ENCODE peak calls at places on chromosomes 7 and 10, in ten cellular contexts. H, E, T, W, F, G, J, S, M and V are unnamed samples.

GRCh38 chr10:74824184-74825032 is 2.0 kb upstream of the KAT6B start:
- DNase-seq in H (no peak), E (no peak), T (no peak), W (peak), F (no peak), G (no peak), J (no peak), S (peak), M (peak), V (no peak)

GRCh38 chr7:130095812-130096211 is 25.5 kb downstream of the KLHDC10 start:
- DNase-seq in H (no peak), E (no peak), T (no peak), W (no peak), F (no peak), G (no peak), J (no peak), S (no peak), M (no peak), V (no peak)

GRCh38 chr7:53214463-53214862 is 179.0 kb downstream of the POM121L12 start:
- DNase-seq in H (no peak), E (no peak), T (no peak), W (no peak), F (no peak), G (no peak), J (no peak), S (no peak), M (no peak), V (no peak)

GRCh38 chr10:21572578-21572977 is 38.5 kb downstream of the MLLT10 start:
- DNase-seq in H (peak), E (peak), T (no peak), W (no peak), F (no peak), G (no peak), J (no peak), S (no peak), M (no peak), V (peak)

GRCh38 chr10:78948616-78949015 is 120.2 kb upstream of the ZMIZ1 start:
- DNase-seq in H (no peak), E (no peak), T (no peak), W (no peak), F (no peak), G (no peak), J (no peak), S (no peak), M (no peak), V (no peak)

GRCh38 chr7:41130021-41130420 is 572.9 kb downstream of the INHBA start:
- DNase-seq in H (no peak), E (no peak), T (no peak), W (no peak), F (no peak), G (no peak), J (no peak), S (no peak), M (no peak), V (no peak)

GRCh38 chr10:124589491-124590006 is 127.9 kb downstream of the LHPP start:
- DNase-seq in H (peak), E (peak), T (no peak), W (no peak), F (no peak), G (no peak), J (no peak), S (no peak), M (no peak), V (no peak)

GRCh38 chr7:54788664-54789063 is 29.7 kb upstream of the SEC61G start:
- DNase-seq in H (peak), E (peak), T (peak), W (peak), F (peak), G (peak), J (no peak), S (peak), M (no peak), V (peak)

GRCh38 chr10:64091889-64092288 is 570.7 kb downstream of the REEP3 start:
- DNase-seq in H (no peak), E (no peak), T (no peak), W (peak), F (no peak), G (peak), J (no peak), S (peak), M (no peak), V (peak)

GRCh38 chr10:624312-624604 is 65.2 kb downstream of the DIP2C start:
- DNase-seq in H (no peak), E (no peak), T (no peak), W (no peak), F (no peak), G (no peak), J (no peak), S (no peak), M (no peak), V (no peak)

GRCh38 chr10:3775671-3776551 is 9.1 kb downstream of the KLF6 start:
- DNase-seq in H (no peak), E (peak), T (peak), W (no peak), F (peak), G (peak), J (no peak), S (peak), M (no peak), V (peak)

GRCh38 chr10:112953075-112953501 is 3.0 kb downstream of the TCF7L2 start:
- DNase-seq in H (peak), E (peak), T (no peak), W (peak), F (peak), G (no peak), J (no peak), S (peak), M (no peak), V (no peak)

GRCh38 chr7:116167177-116167576 is 43.2 kb upstream of the TES start:
- DNase-seq in H (no peak), E (no peak), T (no peak), W (no peak), F (no peak), G (no peak), J (no peak), S (no peak), M (no peak), V (no peak)

GRCh38 chr10:13915710-13916109 is 328.9 kb downstream of the PRPF18 start:
- DNase-seq in H (peak), E (no peak), T (no peak), W (no peak), F (no peak), G (no peak), J (no peak), S (peak), M (no peak), V (no peak)

GRCh38 chr10:52232561-52233350 is 81.3 kb upstream of the DKK1 start:
- DNase-seq in H (peak), E (no peak), T (no peak), W (peak), F (peak), G (peak), J (no peak), S (no peak), M (no peak), V (peak)
- H3K4me3 ChIP-seq in H (no peak), E (peak), T (peak), W (peak), F (peak), G (peak), J (peak), S (peak), M (no peak), V (peak)

GRCh38 chr10:120229641-120230040 is 227.4 kb upstream of the PLPP4 start:
- DNase-seq in H (no peak), E (no peak), T (no peak), W (no peak), F (no peak), G (no peak), J (no peak), S (no peak), M (no peak), V (no peak)
- TF ChIP-seq CTCF in H (no peak), E (no peak), T (no peak), W (no peak), F (no peak), G (no peak), J (no peak), S (no peak), M (no peak), V (no peak)

GRCh38 chr7:2923886-2924574 is 79.9 kb upstream of the GNA12 start:
- DNase-seq in H (no peak), E (no peak), T (no peak), W (no peak), F (no peak), G (no peak), J (no peak), S (no peak), M (no peak), V (no peak)

GRCh38 chr7:2926898-2927405 is 82.8 kb upstream of the GNA12 start:
- DNase-seq in H (no peak), E (no peak), T (no peak), W (no peak), F (no peak), G (no peak), J (peak), S (no peak), M (no peak), V (no peak)

GRCh38 chr7:2923291-2923781 is 79.2 kb upstream of the GNA12 start:
- DNase-seq in H (no peak), E (no peak), T (no peak), W (no peak), F (no peak), G (no peak), J (no peak), S (no peak), M (no peak), V (no peak)

GRCh38 chr7:2926120-2926897 is 82.2 kb upstream of the GNA12 start:
- DNase-seq in H (no peak), E (no peak), T (no peak), W (no peak), F (no peak), G (no peak), J (peak), S (no peak), M (no peak), V (no peak)

GRCh38 chr7:2924866-2925840 is 81.0 kb upstream of the GNA12 start:
- DNase-seq in H (no peak), E (no peak), T (no peak), W (no peak), F (no peak), G (no peak), J (peak), S (no peak), M (no peak), V (no peak)
- H3K4me3 ChIP-seq in H (no peak), E (no peak), T (no peak), W (no peak), F (no peak), G (no peak), J (no peak), S (no peak), M (no peak), V (no peak)

GRCh38 chr10:132157101-132157500 is 29.6 kb upstream of the DPYSL4 start:
- DNase-seq in H (no peak), E (no peak), T (no peak), W (no peak), F (no peak), G (no peak), J (no peak), S (no peak), M (no peak), V (no peak)
- TF ChIP-seq CTCF in H (no peak), E (no peak), T (no peak), W (no peak), F (no peak), G (no peak), J (no peak), S (no peak), M (no peak), V (no peak)

DNA sequence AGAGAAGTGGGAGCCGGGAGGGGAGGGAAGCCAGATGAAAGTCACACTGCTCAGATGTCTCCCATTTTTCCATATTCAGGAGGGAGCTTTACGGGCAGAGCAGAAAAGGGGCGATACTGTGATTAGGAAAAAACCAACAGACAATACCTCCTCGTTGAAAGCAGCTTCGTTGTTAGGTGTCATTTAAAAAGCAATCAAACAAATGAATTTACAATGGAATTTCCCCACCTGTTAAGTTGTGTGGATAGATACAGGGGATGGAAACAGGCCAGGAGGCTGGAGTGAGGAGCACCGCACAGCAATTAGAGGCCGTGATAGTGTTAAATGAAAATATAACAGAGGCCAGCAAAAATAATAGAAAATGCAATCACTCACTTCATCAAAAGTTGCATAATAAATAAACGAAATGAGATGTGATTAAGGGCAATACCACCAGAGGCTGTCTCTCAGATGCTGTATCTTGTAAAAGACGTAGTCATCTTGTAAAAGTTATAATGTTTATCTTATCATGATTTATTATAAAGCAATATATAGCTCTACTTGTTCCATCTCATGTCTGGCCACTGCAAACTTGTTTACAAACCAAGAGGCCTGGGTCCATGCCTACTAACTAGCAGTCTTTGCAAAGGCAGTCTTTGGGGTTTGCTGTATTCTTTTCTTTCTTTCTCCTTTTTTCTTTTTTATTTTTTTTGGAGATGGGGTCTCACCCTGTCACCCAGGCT is 272.4 kb downstream of the GATA3 start:
- DNase-seq in H (no peak), E (no peak), T (no peak), W (no peak), F (no peak), G (no peak), J (no peak), S (no peak), M (no peak), V (no peak)
- H3K4me3 ChIP-seq in H (no peak), E (no peak), T (no peak), W (no peak), F (no peak), G (no peak), J (no peak), S (no peak), M (no peak), V (no peak)

DNA sequence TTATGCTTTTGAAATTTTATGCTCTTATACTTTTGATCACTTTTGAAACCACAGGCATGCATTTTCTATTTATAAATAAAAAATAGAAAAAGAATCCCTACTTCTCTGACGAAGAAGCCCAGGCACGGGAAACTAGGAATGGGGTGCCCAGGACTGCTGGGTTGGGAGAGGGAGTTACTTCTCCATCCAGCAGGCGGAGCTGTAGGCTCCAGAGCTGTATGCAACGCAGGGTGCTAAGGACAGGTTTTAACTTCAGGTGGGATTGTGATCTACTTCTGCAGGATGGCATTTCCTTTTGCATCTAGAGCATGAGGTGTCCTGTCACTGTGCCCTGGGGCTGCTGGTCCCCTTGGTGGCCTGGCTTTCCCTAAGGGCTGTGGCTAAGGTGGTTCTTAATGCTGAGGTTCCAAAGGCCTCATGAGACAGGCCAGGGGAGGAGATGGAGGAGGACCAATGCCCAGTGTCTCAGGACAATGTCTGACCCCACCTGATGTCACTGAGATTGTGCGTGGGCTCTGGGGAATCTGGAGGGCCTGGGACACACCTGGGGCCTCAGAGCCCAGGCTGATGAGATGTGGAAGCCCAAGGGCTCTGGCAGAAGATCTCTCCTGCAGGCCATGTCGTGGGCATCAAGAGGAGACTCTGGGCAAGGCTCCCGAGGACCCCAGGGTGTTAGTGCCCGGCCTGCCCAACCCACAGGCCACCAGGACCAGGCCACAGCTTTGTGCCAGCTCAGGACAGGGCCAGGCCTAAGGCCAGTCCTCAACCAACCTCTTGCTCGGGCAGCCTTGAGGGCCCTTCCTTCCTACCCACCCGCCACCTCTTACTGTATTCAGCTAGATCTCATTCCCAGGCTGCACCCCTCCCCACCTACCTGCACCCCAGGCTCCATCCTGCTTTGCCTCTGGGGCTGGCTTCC is 507 bp downstream of the CCDC201 start:
- DNase-seq in H (no peak), E (no peak), T (no peak), W (peak), F (no peak), G (peak), J (no peak), S (peak), M (no peak), V (no peak)
- TF ChIP-seq CTCF in H (no peak), E (peak), T (peak), W (peak), F (peak), G (peak), J (peak), S (peak), M (no peak), V (peak)

GRCh38 chr7:1536105-1536767 is 5.7 kb downstream of the MAFK start:
- DNase-seq in H (no peak), E (no peak), T (no peak), W (no peak), F (no peak), G (no peak), J (no peak), S (no peak), M (no peak), V (no peak)
- H3K4me3 ChIP-seq in H (no peak), E (no peak), T (peak), W (no peak), F (no peak), G (peak), J (peak), S (no peak), M (no peak), V (peak)

DNA sequence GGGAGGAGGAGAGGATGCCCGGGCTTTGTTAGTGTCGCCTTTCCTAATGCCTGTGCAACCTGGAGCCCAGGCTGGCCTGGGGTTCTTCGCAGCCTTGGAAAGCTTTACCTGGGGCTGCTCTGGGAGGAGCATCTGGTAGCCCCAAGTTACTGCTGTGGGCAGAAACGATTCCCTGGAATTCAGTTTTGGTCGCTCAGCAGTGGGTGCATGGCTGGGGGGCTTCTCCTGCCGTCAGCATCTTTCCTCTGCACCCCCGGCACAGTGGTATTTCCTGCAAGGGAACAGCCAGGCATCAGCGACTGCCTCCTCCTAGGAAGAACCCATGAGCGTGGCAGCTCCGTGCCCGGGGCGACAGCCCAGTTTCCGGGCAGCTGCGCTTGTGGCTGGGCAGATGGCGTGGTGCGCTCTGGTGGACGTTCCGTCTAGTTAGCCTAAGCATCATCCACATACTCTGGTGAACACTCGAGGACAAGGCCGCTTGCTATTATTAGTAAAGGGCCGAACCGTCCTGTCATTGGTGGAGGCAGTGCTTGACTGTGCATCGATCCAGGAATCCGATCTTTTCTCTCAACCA is 107.0 kb upstream of the BTBD16 start:
- DNase-seq in H (peak), E (peak), T (no peak), W (peak), F (no peak), G (no peak), J (peak), S (peak), M (no peak), V (no peak)
- TF ChIP-seq CTCF in H (no peak), E (peak), T (no peak), W (no peak), F (no peak), G (no peak), J (no peak), S (no peak), M (no peak), V (peak)

GRCh38 chr10:129963831-129964501 is at the start of gene EBF3:
- DNase-seq in H (peak), E (no peak), T (no peak), W (peak), F (peak), G (peak), J (no peak), S (peak), M (peak), V (peak)
- H3K4me3 ChIP-seq in H (no peak), E (peak), T (no peak), W (peak), F (peak), G (peak), J (peak), S (peak), M (peak), V (peak)

GRCh38 chr7:105488219-105488571 is 33.9 kb downstream of the PUS7 start:
- DNase-seq in H (no peak), E (no peak), T (no peak), W (no peak), F (no peak), G (no peak), J (no peak), S (no peak), M (no peak), V (no peak)
- TF ChIP-seq CTCF in H (no peak), E (no peak), T (no peak), W (no peak), F (peak), G (no peak), J (no peak), S (no peak), M (peak), V (no peak)